ENCODE peak calls at places on chromosomes 13 and 19, in seven cellular contexts. U is AG04450, S is dorsolateral prefrontal cortex, O is tibial nerve, V is ascending aorta, I is osteoblast, H is transverse colon. J is an unnamed sample.

GRCh38 chr13:94309997-94310842 is 169.3 kb downstream of the DCT start:
- DNase-seq in S (no peak), H (no peak), O (no peak), I (peak; percentile 88), U (peak; percentile 68), V (no peak), J (peak; percentile 87)

GRCh38 chr13:79501538-79502232 is 20.7 kb downstream of the NDFIP2 start:
- DNase-seq in V (no peak), I (no peak), U (no peak), O (no peak), H (no peak), S (no peak), J (peak; percentile 45)

GRCh38 chr13:75372517-75372916 is 109.5 kb downstream of the TBC1D4 start:
- DNase-seq in H (no peak), U (no peak), V (no peak), S (no peak), O (no peak), I (no peak), J (peak; percentile 51)

GRCh38 chr13:27012482-27013197 is 159.0 kb downstream of the USP12 start:
- DNase-seq in H (no peak), I (peak; percentile 88), V (no peak), O (no peak), S (no peak), U (peak; percentile 34), J (peak; percentile 89)

GRCh38 chr13:73235385-73235784 is 176.6 kb downstream of the KLF5 start:
- DNase-seq in S (no peak), O (no peak), U (no peak), H (no peak), V (no peak), I (no peak), J (no peak)

GRCh38 chr19:8571006-8571411 is 6.2 kb downstream of the MYO1F start:
- DNase-seq in I (peak; percentile 92), S (no peak), H (peak; percentile 55), U (no peak), O (no peak), V (no peak), J (peak; percentile 2)

GRCh38 chr13:111951982-111952565 is 114.9 kb upstream of the SOX1 start:
- DNase-seq in I (no peak), U (no peak), O (no peak), V (peak; percentile 47), H (no peak), S (no peak), J (no peak)

GRCh38 chr19:18301718-18302111 is 20.3 kb upstream of the JUND start:
- DNase-seq in S (no peak), V (no peak), H (no peak), O (no peak), U (no peak), I (no peak), J (no peak)

GRCh38 chr13:109919715-109920375 is 133.5 kb upstream of the IRS2 start:
- DNase-seq in S (no peak), U (no peak), I (no peak), H (no peak), V (no peak), O (no peak), J (no peak)

GRCh38 chr19:18208098-18208951 is 4.5 kb upstream of the RAB3A start:
- DNase-seq in H (peak; percentile 38), S (no peak), I (peak; percentile 97), U (peak; percentile 65), V (no peak), O (no peak), J (no peak)

GRCh38 chr19:19550972-19551861 is 13.2 kb downstream of the CILP2 start:
- DNase-seq in S (no peak), O (no peak), H (no peak), I (peak; percentile 82), U (no peak), V (no peak), J (no peak)

GRCh38 chr13:45518525-45519235 is 53.9 kb downstream of the COG3 start:
- DNase-seq in I (no peak), H (no peak), S (no peak), O (no peak), U (peak; percentile 38), V (no peak), J (peak; percentile 97)

GRCh38 chr19:13861392-13861713 is 15.6 kb upstream of the NANOS3 start:
- DNase-seq in I (no peak), S (no peak), V (no peak), U (no peak), H (no peak), O (no peak), J (no peak)

GRCh38 chr19:17289489-17289888 is 7.8 kb downstream of the ANKLE1 start:
- DNase-seq in U (peak; percentile 76), V (no peak), S (peak; percentile 61), O (no peak), I (peak; percentile 100), H (peak; percentile 71), J (peak; percentile 57)

GRCh38 chr19:55591555-55591954 is 7.8 kb downstream of the FIZ1 start:
- DNase-seq in U (no peak), I (peak; percentile 78), H (no peak), V (no peak), S (no peak), O (no peak), J (no peak)

GRCh38 chr19:39631178-39631577 is 24.5 kb upstream of the LGALS16 start:
- DNase-seq in S (no peak), H (no peak), O (no peak), V (no peak), I (no peak), U (no peak), J (peak; percentile 54)

GRCh38 chr19:52022193-52022592 is 6.0 kb downstream of the ZNF614 start:
- DNase-seq in V (no peak), I (no peak), S (no peak), H (no peak), U (no peak), O (no peak), J (no peak)

DNA sequence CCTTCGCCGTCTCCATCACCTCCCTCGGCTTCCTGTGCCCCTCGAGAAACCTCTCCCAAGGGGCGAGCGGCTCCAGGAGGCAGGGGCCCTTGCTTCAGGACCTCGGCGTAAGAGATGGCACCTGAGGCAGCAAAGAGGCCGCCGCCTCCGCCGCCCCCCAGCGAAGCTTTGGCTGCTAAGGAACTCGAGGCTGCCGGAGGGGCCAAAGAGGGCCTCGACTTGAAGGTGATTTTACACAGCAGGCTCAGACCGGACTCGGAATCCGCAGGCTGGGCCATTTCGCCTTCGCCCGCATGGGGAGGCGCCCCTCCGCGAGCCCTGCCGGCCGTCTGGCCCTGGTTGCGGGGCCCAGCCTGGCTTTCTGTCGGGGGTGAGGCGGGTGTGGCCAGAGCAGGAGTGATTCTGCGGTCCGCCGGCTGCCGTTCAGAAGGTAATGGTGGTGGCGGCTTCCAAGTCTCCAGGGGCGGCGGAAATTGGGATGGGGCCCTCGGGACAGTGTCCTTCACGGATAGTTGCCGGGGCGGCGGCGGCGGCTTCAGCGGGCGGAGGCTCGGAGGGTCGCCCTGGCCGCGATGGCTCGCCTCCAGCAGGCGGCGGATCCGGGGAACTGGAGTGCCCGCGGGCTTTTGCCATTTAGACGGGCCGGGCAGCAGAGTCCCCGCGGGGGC is 1.4 kb downstream of the GGN start:
- DNase-seq in I (peak; percentile 69), V (no peak), S (no peak), U (no peak), H (no peak), O (no peak), J (no peak)
- H3K4me3 ChIP-seq in I (no peak overlapping the region), V (no peak overlapping the region), S (no peak overlapping the region), U (no peak overlapping the region), H (no peak overlapping the region), O (no peak overlapping the region), J (no peak overlapping the region)

DNA sequence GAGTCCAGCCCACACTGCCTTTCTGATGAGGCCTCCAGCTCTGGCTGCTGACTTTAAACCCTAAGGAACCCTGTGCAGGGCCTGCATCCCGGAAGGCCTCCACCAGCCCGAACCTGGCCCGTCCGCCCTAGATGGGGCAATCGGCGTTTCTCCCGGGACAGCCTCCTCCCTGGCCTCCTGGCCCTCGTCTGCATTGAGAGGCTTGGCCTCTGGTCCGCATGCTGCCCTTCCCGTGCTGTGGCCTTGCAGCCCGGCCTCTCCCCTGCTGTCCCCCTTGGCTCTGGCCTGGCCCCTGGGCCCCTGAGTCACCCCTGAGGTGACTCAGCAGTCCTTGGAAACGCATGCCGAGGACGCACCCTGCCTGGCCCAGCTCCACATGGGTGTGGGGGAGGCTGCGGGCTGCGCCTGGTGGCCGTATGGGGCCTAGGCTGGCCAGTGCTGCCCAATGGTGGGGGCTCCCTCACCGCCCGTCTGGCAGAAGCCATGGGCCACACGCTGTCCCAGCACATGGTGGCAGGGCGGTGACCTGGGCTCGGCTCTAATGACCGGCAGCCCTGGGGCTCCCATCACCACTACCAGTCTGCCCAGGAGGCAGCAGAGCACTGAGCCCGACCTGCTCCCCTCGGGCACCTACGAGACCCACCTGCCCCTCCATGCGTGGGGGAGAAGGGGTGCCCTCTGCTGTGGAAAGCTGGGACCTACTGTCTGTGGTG is 25.7 kb downstream of the SH3GL1 start:
- DNase-seq in O (peak; percentile 62), I (peak; percentile 98), H (peak; percentile 70), S (no peak), U (no peak), V (peak; percentile 95), J (peak; percentile 67)
- TF ChIP-seq CTCF in O (peak; percentile 28), I (peak; percentile 14), H (no peak), S (no peak), U (no peak), V (peak; percentile 18), J (no peak)

GRCh38 chr13:31444266-31444862 is 244.6 kb downstream of the B3GLCT start:
- DNase-seq in O (no peak), V (no peak), I (no peak), U (no peak), S (no peak), H (no peak), J (no peak)
- H3K27me3 ChIP-seq in O (no peaks in the 10 kb centered on the region), V (no peaks in the 10 kb centered on the region), I (no peaks in the 10 kb centered on the region), U (peaks cover 2% of the 10 kb centered on the region), S (no peaks in the 10 kb centered on the region), H (no peaks in the 10 kb centered on the region), J (no peaks in the 10 kb centered on the region)

GRCh38 chr13:102400619-102401125 is 1.2 kb downstream of the FGF14 start:
- DNase-seq in S (peak; percentile 57), I (peak; percentile 81), O (no peak), V (peak; percentile 67), U (no peak), H (no peak), J (peak; percentile 23)
- H3K4me3 ChIP-seq in S (peak overlapping the region; percentile 65), I (peak overlapping the region; percentile 54), O (peak overlapping the region; percentile 35), V (peak overlapping the region; percentile 58), U (peak overlapping the region; percentile 51), H (peak overlapping the region; percentile 50), J (peak overlapping the region; percentile 29)

GRCh38 chr19:45498411-45499195 is at the start of gene PPM1N:
- DNase-seq in O (no peak), I (peak; percentile 88), S (peak; percentile 62), V (no peak), U (no peak), H (no peak), J (no peak)
- TF ChIP-seq CTCF in O (peak; percentile 12), I (no peak), S (no peak), V (no peak), U (no peak), H (no peak), J (peak; percentile 9)